ENCODE peak calls at places on chromosomes 7 and 10, in six cellular contexts. One of them, this sample, is unnamed.

GRCh38 chr7:78673272-78673671 is 780.2 kb downstream of the MAGI2 start:
- DNase-seq in stimulated activated CD4-positive, alpha-beta T cell treated with anti-CD3 and anti-CD28 coated beads, Interleukin-2, amount 100 ng/mL, for 48 hours: no peak
- DNase-seq in HTR-8/SVneo: no peak
- DNase-seq in activated T-helper 1 cell treated with anti-CD3 and anti-CD28 coated beads, Interleukin-12 subunit alpha, Interleukin-12 subunit beta, Interleukin-2, Interleukin-4 antibody, amounts not matched to agents 30 ng/mL and 10 ng/mL and 1 ng/mL, durations not matched to agents 14 hours and 24 hours and 36 hours: no peak
- DNase-seq in cardiac muscle cell: no peak
- DNase-seq in kidney tubule cell: no peak
- DNase-seq in this sample: no peak

GRCh38 chr7:131372554-131372953 is 44.9 kb downstream of the MKLN1 start:
- DNase-seq in cardiac muscle cell: no peak
- DNase-seq in activated T-helper 1 cell treated with anti-CD3 and anti-CD28 coated beads, Interleukin-12 subunit alpha, Interleukin-12 subunit beta, Interleukin-2, Interleukin-4 antibody, amounts not matched to agents 30 ng/mL and 10 ng/mL and 1 ng/mL, durations not matched to agents 14 hours and 24 hours and 36 hours: no peak
- DNase-seq in kidney tubule cell: no peak
- DNase-seq in HTR-8/SVneo: no peak
- DNase-seq in stimulated activated CD4-positive, alpha-beta T cell treated with anti-CD3 and anti-CD28 coated beads, Interleukin-2, amount 100 ng/mL, for 48 hours: no peak
- DNase-seq in this sample: no peak

GRCh38 chr10:33869089-33869488 is 534.6 kb upstream of the NRP1 start:
- DNase-seq in activated T-helper 1 cell treated with anti-CD3 and anti-CD28 coated beads, Interleukin-12 subunit alpha, Interleukin-12 subunit beta, Interleukin-2, Interleukin-4 antibody, amounts not matched to agents 30 ng/mL and 10 ng/mL and 1 ng/mL, durations not matched to agents 14 hours and 24 hours and 36 hours: no peak
- DNase-seq in kidney tubule cell: no peak
- DNase-seq in HTR-8/SVneo: no peak
- DNase-seq in stimulated activated CD4-positive, alpha-beta T cell treated with anti-CD3 and anti-CD28 coated beads, Interleukin-2, amount 100 ng/mL, for 48 hours: no peak
- DNase-seq in cardiac muscle cell: no peak
- DNase-seq in this sample: no peak

GRCh38 chr10:23826399-23826798 is 382.5 kb upstream of the KIAA1217 start:
- DNase-seq in activated T-helper 1 cell treated with anti-CD3 and anti-CD28 coated beads, Interleukin-12 subunit alpha, Interleukin-12 subunit beta, Interleukin-2, Interleukin-4 antibody, amounts not matched to agents 30 ng/mL and 10 ng/mL and 1 ng/mL, durations not matched to agents 14 hours and 24 hours and 36 hours: no peak
- DNase-seq in stimulated activated CD4-positive, alpha-beta T cell treated with anti-CD3 and anti-CD28 coated beads, Interleukin-2, amount 100 ng/mL, for 48 hours: no peak
- DNase-seq in HTR-8/SVneo: no peak
- DNase-seq in kidney tubule cell: peak; percentile 45
- DNase-seq in cardiac muscle cell: peak; percentile 80
- DNase-seq in this sample: no peak

GRCh38 chr7:33886100-33886623 is 19.2 kb upstream of the BMPER start:
- DNase-seq in HTR-8/SVneo: peak; percentile 27
- DNase-seq in kidney tubule cell: peak; percentile 11
- DNase-seq in activated T-helper 1 cell treated with anti-CD3 and anti-CD28 coated beads, Interleukin-12 subunit alpha, Interleukin-12 subunit beta, Interleukin-2, Interleukin-4 antibody, amounts not matched to agents 30 ng/mL and 10 ng/mL and 1 ng/mL, durations not matched to agents 14 hours and 24 hours and 36 hours: no peak
- DNase-seq in stimulated activated CD4-positive, alpha-beta T cell treated with anti-CD3 and anti-CD28 coated beads, Interleukin-2, amount 100 ng/mL, for 48 hours: no peak
- DNase-seq in cardiac muscle cell: peak; percentile 74
- DNase-seq in this sample: no peak

GRCh38 chr10:114519306-114519669 is 115.0 kb upstream of the AFAP1L2 start:
- DNase-seq in HTR-8/SVneo: no peak
- DNase-seq in activated T-helper 1 cell treated with anti-CD3 and anti-CD28 coated beads, Interleukin-12 subunit alpha, Interleukin-12 subunit beta, Interleukin-2, Interleukin-4 antibody, amounts not matched to agents 30 ng/mL and 10 ng/mL and 1 ng/mL, durations not matched to agents 14 hours and 24 hours and 36 hours: no peak
- DNase-seq in kidney tubule cell: peak; percentile 72
- DNase-seq in cardiac muscle cell: no peak
- DNase-seq in stimulated activated CD4-positive, alpha-beta T cell treated with anti-CD3 and anti-CD28 coated beads, Interleukin-2, amount 100 ng/mL, for 48 hours: no peak
- DNase-seq in this sample: no peak

GRCh38 chr7:140028311-140028710 is 34.4 kb downstream of the PARP12 start:
- DNase-seq in cardiac muscle cell: no peak
- DNase-seq in kidney tubule cell: no peak
- DNase-seq in activated T-helper 1 cell treated with anti-CD3 and anti-CD28 coated beads, Interleukin-12 subunit alpha, Interleukin-12 subunit beta, Interleukin-2, Interleukin-4 antibody, amounts not matched to agents 30 ng/mL and 10 ng/mL and 1 ng/mL, durations not matched to agents 14 hours and 24 hours and 36 hours: no peak
- DNase-seq in stimulated activated CD4-positive, alpha-beta T cell treated with anti-CD3 and anti-CD28 coated beads, Interleukin-2, amount 100 ng/mL, for 48 hours: no peak
- DNase-seq in HTR-8/SVneo: no peak
- DNase-seq in this sample: no peak

GRCh38 chr10:13201132-13201531 is 33.0 kb downstream of the UCMA start:
- DNase-seq in activated T-helper 1 cell treated with anti-CD3 and anti-CD28 coated beads, Interleukin-12 subunit alpha, Interleukin-12 subunit beta, Interleukin-2, Interleukin-4 antibody, amounts not matched to agents 30 ng/mL and 10 ng/mL and 1 ng/mL, durations not matched to agents 14 hours and 24 hours and 36 hours: no peak
- DNase-seq in kidney tubule cell: no peak
- DNase-seq in cardiac muscle cell: no peak
- DNase-seq in HTR-8/SVneo: no peak
- DNase-seq in stimulated activated CD4-positive, alpha-beta T cell treated with anti-CD3 and anti-CD28 coated beads, Interleukin-2, amount 100 ng/mL, for 48 hours: no peak
- DNase-seq in this sample: no peak

GRCh38 chr7:42745357-42746022 is 166.4 kb downstream of the C7orf25 start:
- DNase-seq in cardiac muscle cell: peak; percentile 31
- DNase-seq in HTR-8/SVneo: no peak
- DNase-seq in kidney tubule cell: peak; percentile 11
- DNase-seq in activated T-helper 1 cell treated with anti-CD3 and anti-CD28 coated beads, Interleukin-12 subunit alpha, Interleukin-12 subunit beta, Interleukin-2, Interleukin-4 antibody, amounts not matched to agents 30 ng/mL and 10 ng/mL and 1 ng/mL, durations not matched to agents 14 hours and 24 hours and 36 hours: no peak
- DNase-seq in stimulated activated CD4-positive, alpha-beta T cell treated with anti-CD3 and anti-CD28 coated beads, Interleukin-2, amount 100 ng/mL, for 48 hours: peak; percentile 17
- DNase-seq in this sample: no peak

GRCh38 chr7:424961-425793 is 94.5 kb downstream of the PDGFA start:
- DNase-seq in HTR-8/SVneo: no peak
- DNase-seq in activated T-helper 1 cell treated with anti-CD3 and anti-CD28 coated beads, Interleukin-12 subunit alpha, Interleukin-12 subunit beta, Interleukin-2, Interleukin-4 antibody, amounts not matched to agents 30 ng/mL and 10 ng/mL and 1 ng/mL, durations not matched to agents 14 hours and 24 hours and 36 hours: no peak
- DNase-seq in kidney tubule cell: no peak
- DNase-seq in cardiac muscle cell: no peak
- DNase-seq in stimulated activated CD4-positive, alpha-beta T cell treated with anti-CD3 and anti-CD28 coated beads, Interleukin-2, amount 100 ng/mL, for 48 hours: no peak
- DNase-seq in this sample: no peak

GRCh38 chr7:140898794-140899548 is 25.8 kb downstream of the BRAF start:
- DNase-seq in HTR-8/SVneo: no peak
- DNase-seq in activated T-helper 1 cell treated with anti-CD3 and anti-CD28 coated beads, Interleukin-12 subunit alpha, Interleukin-12 subunit beta, Interleukin-2, Interleukin-4 antibody, amounts not matched to agents 30 ng/mL and 10 ng/mL and 1 ng/mL, durations not matched to agents 14 hours and 24 hours and 36 hours: no peak
- DNase-seq in cardiac muscle cell: no peak
- DNase-seq in kidney tubule cell: no peak
- DNase-seq in stimulated activated CD4-positive, alpha-beta T cell treated with anti-CD3 and anti-CD28 coated beads, Interleukin-2, amount 100 ng/mL, for 48 hours: no peak
- DNase-seq in this sample: peak; percentile 11

GRCh38 chr10:132708936-132709335 is 77.0 kb downstream of the NKX6-2 start:
- DNase-seq in stimulated activated CD4-positive, alpha-beta T cell treated with anti-CD3 and anti-CD28 coated beads, Interleukin-2, amount 100 ng/mL, for 48 hours: no peak
- DNase-seq in cardiac muscle cell: no peak
- DNase-seq in activated T-helper 1 cell treated with anti-CD3 and anti-CD28 coated beads, Interleukin-12 subunit alpha, Interleukin-12 subunit beta, Interleukin-2, Interleukin-4 antibody, amounts not matched to agents 30 ng/mL and 10 ng/mL and 1 ng/mL, durations not matched to agents 14 hours and 24 hours and 36 hours: no peak
- DNase-seq in HTR-8/SVneo: no peak
- DNase-seq in kidney tubule cell: no peak
- DNase-seq in this sample: no peak

GRCh38 chr7:3260425-3260762 is 40.7 kb upstream of the SDK1 start:
- DNase-seq in activated T-helper 1 cell treated with anti-CD3 and anti-CD28 coated beads, Interleukin-12 subunit alpha, Interleukin-12 subunit beta, Interleukin-2, Interleukin-4 antibody, amounts not matched to agents 30 ng/mL and 10 ng/mL and 1 ng/mL, durations not matched to agents 14 hours and 24 hours and 36 hours: no peak
- DNase-seq in cardiac muscle cell: no peak
- DNase-seq in kidney tubule cell: peak; percentile 44
- DNase-seq in HTR-8/SVneo: no peak
- DNase-seq in stimulated activated CD4-positive, alpha-beta T cell treated with anti-CD3 and anti-CD28 coated beads, Interleukin-2, amount 100 ng/mL, for 48 hours: no peak
- DNase-seq in this sample: no peak

GRCh38 chr10:60441515-60441914 is 51.8 kb upstream of the ANK3 start:
- DNase-seq in stimulated activated CD4-positive, alpha-beta T cell treated with anti-CD3 and anti-CD28 coated beads, Interleukin-2, amount 100 ng/mL, for 48 hours: no peak
- DNase-seq in HTR-8/SVneo: no peak
- DNase-seq in activated T-helper 1 cell treated with anti-CD3 and anti-CD28 coated beads, Interleukin-12 subunit alpha, Interleukin-12 subunit beta, Interleukin-2, Interleukin-4 antibody, amounts not matched to agents 30 ng/mL and 10 ng/mL and 1 ng/mL, durations not matched to agents 14 hours and 24 hours and 36 hours: no peak
- DNase-seq in kidney tubule cell: no peak
- DNase-seq in cardiac muscle cell: no peak
- DNase-seq in this sample: no peak

GRCh38 chr10:19987931-19988330 is 171.7 kb downstream of the PLXDC2 start:
- DNase-seq in activated T-helper 1 cell treated with anti-CD3 and anti-CD28 coated beads, Interleukin-12 subunit alpha, Interleukin-12 subunit beta, Interleukin-2, Interleukin-4 antibody, amounts not matched to agents 30 ng/mL and 10 ng/mL and 1 ng/mL, durations not matched to agents 14 hours and 24 hours and 36 hours: no peak
- DNase-seq in HTR-8/SVneo: no peak
- DNase-seq in cardiac muscle cell: no peak
- DNase-seq in stimulated activated CD4-positive, alpha-beta T cell treated with anti-CD3 and anti-CD28 coated beads, Interleukin-2, amount 100 ng/mL, for 48 hours: no peak
- DNase-seq in kidney tubule cell: no peak
- DNase-seq in this sample: no peak

GRCh38 chr7:1781369-1781768 is 111.3 kb downstream of the ELFN1 start:
- DNase-seq in stimulated activated CD4-positive, alpha-beta T cell treated with anti-CD3 and anti-CD28 coated beads, Interleukin-2, amount 100 ng/mL, for 48 hours: no peak
- DNase-seq in kidney tubule cell: no peak
- DNase-seq in cardiac muscle cell: no peak
- DNase-seq in HTR-8/SVneo: no peak
- DNase-seq in activated T-helper 1 cell treated with anti-CD3 and anti-CD28 coated beads, Interleukin-12 subunit alpha, Interleukin-12 subunit beta, Interleukin-2, Interleukin-4 antibody, amounts not matched to agents 30 ng/mL and 10 ng/mL and 1 ng/mL, durations not matched to agents 14 hours and 24 hours and 36 hours: no peak
- DNase-seq in this sample: no peak

GRCh38 chr7:84370114-84370513 is 175.5 kb upstream of the SEMA3A start:
- DNase-seq in cardiac muscle cell: no peak
- DNase-seq in kidney tubule cell: no peak
- DNase-seq in HTR-8/SVneo: no peak
- DNase-seq in activated T-helper 1 cell treated with anti-CD3 and anti-CD28 coated beads, Interleukin-12 subunit alpha, Interleukin-12 subunit beta, Interleukin-2, Interleukin-4 antibody, amounts not matched to agents 30 ng/mL and 10 ng/mL and 1 ng/mL, durations not matched to agents 14 hours and 24 hours and 36 hours: no peak
- DNase-seq in stimulated activated CD4-positive, alpha-beta T cell treated with anti-CD3 and anti-CD28 coated beads, Interleukin-2, amount 100 ng/mL, for 48 hours: no peak
- DNase-seq in this sample: no peak